ENCODE peak calls at places on chromosomes 3 and 15, in four cellular contexts. One of them, this sample, is unnamed. For H3K4me1, H3K36me3 and H3K27me3, the result is how much of the 10 kb centered on the place peaks cover.

GRCh38 chr3:4986175-4986610 is 7.0 kb downstream of the BHLHE40 start:
- DNase-seq in A673: no peak
- DNase-seq in psoas muscle: no peak
- DNase-seq in IMR-90: peak
- DNase-seq in this sample: no peak

GRCh38 chr15:65384895-65385867 is 7.4 kb upstream of the IGDCC3 start:
- DNase-seq in A673: peak
- DNase-seq in IMR-90: peak
- DNase-seq in psoas muscle: peak
- DNase-seq in this sample: peak

GRCh38 chr3:31472479-31473390 is 60.0 kb upstream of the STT3B start:
- DNase-seq in psoas muscle: no peak
- DNase-seq in IMR-90: peak
- DNase-seq in A673: peak
- DNase-seq in this sample: no peak

GRCh38 chr15:75023194-75024101 is at the start of gene PPCDC:
- DNase-seq in psoas muscle: peak
- DNase-seq in IMR-90: peak
- DNase-seq in A673: peak
- DNase-seq in this sample: peak

GRCh38 chr3:21901504-21901903 is 150.5 kb upstream of the ZNF385D start:
- DNase-seq in A673: no peak
- DNase-seq in IMR-90: no peak
- DNase-seq in psoas muscle: no peak
- DNase-seq in this sample: no peak

GRCh38 chr3:105634719-105635118 is 234.1 kb downstream of the CBLB start:
- DNase-seq in A673: no peak
- DNase-seq in psoas muscle: no peak
- DNase-seq in IMR-90: no peak
- DNase-seq in this sample: no peak

GRCh38 chr3:33592999-33593398 is 125.1 kb downstream of the CLASP2 start:
- DNase-seq in psoas muscle: no peak
- DNase-seq in A673: no peak
- DNase-seq in IMR-90: no peak
- DNase-seq in this sample: no peak

GRCh38 chr15:94119923-94120775 is 111.2 kb upstream of the MCTP2 start:
- DNase-seq in IMR-90: peak
- DNase-seq in A673: peak
- DNase-seq in psoas muscle: peak
- DNase-seq in this sample: peak

GRCh38 chr3:158452324-158452723 is 118.7 kb upstream of the MLF1 start:
- DNase-seq in A673: no peak
- DNase-seq in psoas muscle: no peak
- DNase-seq in IMR-90: no peak
- DNase-seq in this sample: no peak

GRCh38 chr15:31271224-31271635 is 55.4 kb upstream of the KLF13 start:
- DNase-seq in IMR-90: no peak
- DNase-seq in A673: no peak
- DNase-seq in psoas muscle: no peak
- DNase-seq in this sample: peak

GRCh38 chr15:74431645-74432044 is 2.1 kb downstream of the SEMA7A start:
- DNase-seq in A673: no peak
- DNase-seq in IMR-90: no peak
- DNase-seq in psoas muscle: no peak
- DNase-seq in this sample: no peak

GRCh38 chr3:62051506-62051905 is 321.8 kb downstream of the FEZF2 start:
- DNase-seq in IMR-90: peak
- DNase-seq in A673: peak
- DNase-seq in psoas muscle: no peak
- DNase-seq in this sample: peak

GRCh38 chr3:67109651-67110204 is 111.6 kb downstream of the KBTBD8 start:
- DNase-seq in IMR-90: peak
- DNase-seq in A673: peak
- DNase-seq in psoas muscle: no peak
- DNase-seq in this sample: no peak

GRCh38 chr3:143634991-143635390 is 213.3 kb downstream of the SLC9A9 start:
- DNase-seq in IMR-90: no peak
- DNase-seq in psoas muscle: no peak
- DNase-seq in A673: no peak
- DNase-seq in this sample: no peak

GRCh38 chr3:98784042-98784441 is 20.9 kb downstream of the ST3GAL6 start:
- DNase-seq in A673: no peak
- DNase-seq in IMR-90: no peak
- DNase-seq in psoas muscle: no peak
- DNase-seq in this sample: no peak

GRCh38 chr15:38176696-38177095 is 75.9 kb upstream of the SPRED1 start:
- DNase-seq in psoas muscle: no peak
- DNase-seq in A673: no peak
- DNase-seq in IMR-90: no peak
- DNase-seq in this sample: no peak

GRCh38 chr15:38174691-38175090 is 77.9 kb upstream of the SPRED1 start:
- DNase-seq in IMR-90: no peak
- DNase-seq in psoas muscle: no peak
- DNase-seq in A673: no peak
- DNase-seq in this sample: no peak

DNA sequence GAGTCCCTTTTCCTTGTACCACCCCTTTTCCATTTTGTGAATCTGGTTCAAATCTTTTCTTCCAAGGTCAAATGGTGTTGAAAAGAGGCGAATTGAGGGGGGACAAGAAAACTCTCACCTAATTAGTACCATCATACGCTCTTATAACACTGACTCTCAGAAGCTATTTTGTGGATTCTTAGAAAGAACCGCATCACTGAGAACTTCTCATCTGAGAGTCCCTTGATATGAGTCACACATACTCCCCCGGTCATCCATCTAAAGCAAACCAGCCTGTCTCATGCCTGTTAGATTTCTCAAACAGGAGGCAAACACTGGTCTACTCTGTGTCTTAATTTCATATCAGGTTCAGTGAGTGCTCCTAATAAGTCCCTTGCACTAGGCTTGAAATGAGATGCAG is 76.5 kb upstream of the SPRED1 start:
- DNase-seq in psoas muscle: no peak
- DNase-seq in IMR-90: peak
- DNase-seq in A673: peak
- DNase-seq in this sample: no peak
- H3K4me1 ChIP-seq in psoas muscle: under half
- H3K4me1 ChIP-seq in IMR-90: under half
- H3K4me1 ChIP-seq in A673: under half
- H3K4me1 ChIP-seq in this sample: under half

DNA sequence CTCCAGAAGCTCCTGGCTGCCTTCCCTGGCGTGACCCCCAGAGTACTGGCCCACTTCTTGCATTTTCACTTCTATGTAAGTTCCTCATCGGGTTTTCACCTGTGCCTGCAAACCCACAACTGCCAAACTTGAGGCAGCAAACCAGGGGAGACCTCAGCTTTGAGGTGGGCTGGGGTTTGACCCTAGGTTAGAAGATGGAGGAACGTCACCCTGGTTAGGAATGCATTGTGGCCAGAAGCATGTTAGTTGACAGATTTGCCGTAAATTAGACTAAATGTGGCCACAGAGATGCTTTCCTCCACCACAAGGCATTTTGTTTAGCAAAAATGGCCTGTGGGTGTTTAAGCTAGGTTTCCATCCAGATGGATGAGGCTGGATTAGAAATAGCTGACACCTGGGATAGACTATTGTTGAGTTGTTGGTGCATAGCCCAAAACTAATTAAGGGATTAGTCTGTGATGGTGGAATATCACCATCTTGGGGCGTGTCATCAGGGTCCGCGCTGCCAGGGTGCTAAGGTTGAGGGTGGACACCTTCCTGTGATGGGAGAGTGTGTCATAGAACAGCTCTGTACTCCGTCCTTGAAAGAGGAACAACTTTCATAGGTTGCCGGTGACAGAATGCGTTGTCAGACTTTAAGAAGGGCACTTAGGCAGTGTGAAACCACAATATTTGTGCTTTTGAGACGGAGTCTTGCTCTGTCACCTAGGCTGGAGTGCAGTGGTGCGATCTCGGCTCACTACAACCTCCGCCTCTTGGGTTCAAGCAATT is 3.6 kb downstream of the NISCH start:
- DNase-seq in psoas muscle: no peak
- DNase-seq in IMR-90: no peak
- DNase-seq in A673: no peak
- DNase-seq in this sample: no peak
- H3K36me3 ChIP-seq in psoas muscle: under half
- H3K36me3 ChIP-seq in IMR-90: under half
- H3K36me3 ChIP-seq in A673: under half
- H3K36me3 ChIP-seq in this sample: under half

DNA sequence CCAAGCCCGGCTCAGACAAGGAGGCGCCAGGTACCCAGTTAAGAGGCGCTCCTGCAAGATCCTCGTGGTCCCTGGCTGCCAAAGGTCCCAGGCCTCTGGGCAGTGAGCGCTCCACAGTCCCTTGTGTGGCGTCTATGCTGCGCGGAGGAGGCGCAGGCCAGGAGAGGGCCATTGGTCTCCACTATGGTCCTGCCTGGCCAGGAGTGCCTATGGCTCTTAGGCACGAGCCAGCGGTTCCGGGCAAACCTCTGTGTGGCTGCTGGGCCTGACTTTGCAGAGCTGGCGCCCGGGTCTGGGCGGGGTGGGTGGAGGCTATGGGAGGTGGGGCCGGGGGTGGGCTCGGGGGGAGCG is 660 bp upstream of the ADAMTSL3 start:
- DNase-seq in A673: no peak
- DNase-seq in psoas muscle: no peak
- DNase-seq in IMR-90: no peak
- DNase-seq in this sample: no peak
- H3K27me3 ChIP-seq in A673: under half
- H3K27me3 ChIP-seq in psoas muscle: under half
- H3K27me3 ChIP-seq in IMR-90: under half
- H3K27me3 ChIP-seq in this sample: under half

GRCh38 chr15:68789041-68789920 is 31.4 kb downstream of the ANP32A start:
- DNase-seq in IMR-90: no peak
- DNase-seq in psoas muscle: no peak
- DNase-seq in A673: no peak
- DNase-seq in this sample: no peak
- H3K4me1 ChIP-seq in IMR-90: under half
- H3K4me1 ChIP-seq in psoas muscle: half or more
- H3K4me1 ChIP-seq in A673: under half
- H3K4me1 ChIP-seq in this sample: half or more

GRCh38 chr3:127612966-127613365 is 14.8 kb downstream of the MCM2 start:
- DNase-seq in psoas muscle: no peak
- DNase-seq in A673: no peak
- DNase-seq in IMR-90: no peak
- DNase-seq in this sample: no peak

GRCh38 chr3:127615631-127616305 is 13.2 kb upstream of the PODXL2 start:
- DNase-seq in IMR-90: no peak
- DNase-seq in psoas muscle: no peak
- DNase-seq in A673: no peak
- DNase-seq in this sample: no peak

GRCh38 chr3:127613406-127613805 is 15.2 kb downstream of the MCM2 start:
- DNase-seq in A673: no peak
- DNase-seq in psoas muscle: no peak
- DNase-seq in IMR-90: no peak
- DNase-seq in this sample: no peak

GRCh38 chr3:127616836-127617605 is 12.0 kb upstream of the PODXL2 start:
- DNase-seq in A673: no peak
- DNase-seq in IMR-90: no peak
- DNase-seq in psoas muscle: no peak
- DNase-seq in this sample: no peak

DNA sequence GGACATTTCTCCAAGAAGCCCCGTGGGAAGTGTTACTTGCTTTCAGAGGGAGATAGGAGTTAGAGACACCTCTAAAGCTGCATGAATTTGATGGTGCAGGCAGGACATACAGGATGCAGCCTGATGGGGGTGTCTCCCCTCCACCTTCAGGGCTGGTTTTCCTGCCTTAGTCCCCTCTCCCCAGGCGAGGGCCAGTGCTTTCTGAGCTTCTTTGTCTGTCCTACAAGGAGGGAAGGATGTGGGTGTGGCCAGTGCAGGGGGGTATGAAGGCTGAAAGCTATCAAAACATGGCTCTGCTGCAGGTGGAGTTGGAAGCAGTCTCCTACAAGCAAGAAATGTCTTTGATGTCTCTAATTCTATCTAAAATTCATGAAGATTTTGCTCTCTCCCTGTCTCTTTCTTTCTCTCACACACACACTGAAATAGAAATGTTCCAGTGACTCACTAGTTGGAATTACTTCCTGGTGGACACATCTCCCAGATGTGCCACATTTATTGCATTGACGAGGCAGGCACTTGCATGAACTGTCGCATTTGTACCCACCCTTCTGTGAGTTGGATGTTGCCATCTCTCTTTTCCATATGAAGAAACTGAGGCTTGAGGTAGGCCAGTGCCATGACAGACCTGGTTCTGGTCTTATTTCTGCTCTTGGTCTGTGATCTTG is 13.9 kb upstream of the PODXL2 start:
- DNase-seq in IMR-90: no peak
- DNase-seq in psoas muscle: no peak
- DNase-seq in A673: no peak
- DNase-seq in this sample: no peak
- H3K36me3 ChIP-seq in IMR-90: under half
- H3K36me3 ChIP-seq in psoas muscle: under half
- H3K36me3 ChIP-seq in A673: half or more
- H3K36me3 ChIP-seq in this sample: under half

DNA sequence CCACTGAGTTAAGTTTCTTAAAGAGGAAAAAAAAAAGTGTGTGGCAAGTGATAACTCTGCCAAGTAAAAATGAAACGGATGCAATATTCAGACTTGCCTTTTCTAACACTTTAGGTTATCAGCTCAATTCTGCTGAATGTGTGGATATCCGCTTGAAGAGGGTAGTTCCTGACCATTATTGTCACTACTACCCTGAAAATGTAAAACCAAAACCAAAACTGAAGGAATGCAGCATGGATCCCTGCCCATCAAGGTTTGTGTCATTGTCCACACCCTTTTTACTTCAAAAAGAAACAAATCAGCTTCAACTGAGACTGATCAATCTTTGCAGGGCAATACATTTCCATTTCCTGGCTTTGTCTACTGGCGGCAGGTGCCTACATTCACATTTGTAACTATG is 236.1 kb downstream of the ADAMTSL3 start:
- DNase-seq in A673: peak
- DNase-seq in psoas muscle: no peak
- DNase-seq in IMR-90: no peak
- DNase-seq in this sample: no peak
- H3K27me3 ChIP-seq in A673: under half
- H3K27me3 ChIP-seq in psoas muscle: under half
- H3K27me3 ChIP-seq in IMR-90: under half
- H3K27me3 ChIP-seq in this sample: under half

DNA sequence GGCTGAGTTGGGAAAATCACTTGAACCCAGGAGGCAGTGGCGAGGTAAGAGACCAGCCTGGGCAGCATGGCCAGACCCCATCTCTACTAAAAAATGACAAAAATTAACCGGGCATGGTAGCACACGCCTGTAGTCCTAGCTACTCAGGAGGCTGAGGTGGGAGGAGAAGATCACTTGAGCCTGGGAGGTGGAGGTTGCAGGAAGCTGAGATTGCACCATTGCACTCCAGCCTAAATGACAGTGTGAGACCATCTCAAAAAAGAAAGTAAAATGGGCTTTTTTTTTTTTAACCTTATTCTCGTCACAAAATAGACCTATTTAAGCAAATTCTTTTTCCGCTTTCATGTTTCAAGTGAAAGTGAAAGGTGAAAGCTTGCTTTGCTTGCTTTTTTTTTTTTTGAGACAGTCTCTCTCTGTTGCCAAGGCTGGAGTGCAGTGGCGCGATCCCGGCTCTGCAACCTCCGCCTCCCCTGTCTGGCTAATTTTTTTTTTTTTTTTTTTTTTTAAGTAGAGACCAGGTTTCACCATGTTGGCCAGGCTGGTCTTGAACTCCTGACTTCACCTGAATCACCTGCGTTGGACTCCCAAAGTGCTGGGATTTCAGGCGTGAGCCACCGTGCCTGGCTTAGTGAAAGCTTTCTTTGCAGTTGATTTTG is 3.6 kb downstream of the PDIA3 start:
- DNase-seq in IMR-90: no peak
- DNase-seq in psoas muscle: no peak
- DNase-seq in A673: no peak
- DNase-seq in this sample: no peak
- H3K4me1 ChIP-seq in IMR-90: under half
- H3K4me1 ChIP-seq in psoas muscle: under half
- H3K4me1 ChIP-seq in A673: under half
- H3K4me1 ChIP-seq in this sample: under half

This sample was measured in Caco-2.